ENCODE peak calls at places on chromosomes 11 and 22, in nine cellular contexts. G is DMS153; F is progenitor cell of endocrine pancreas; E is HuH-7; T is iPS-NIHi11; S is activated gamma-delta T cell treated with anti-CD3 and anti-CD28 coated beads, Interleukin-2, amount 50 U/mL, for 16 hours; Y is cardiac septum; Q is lower lobe of right lung; A is GM10248. I is an unnamed sample.

GRCh38 chr11:119205080-119205479 is 1.1 kb upstream of the CBL start:
- DNase-seq in G (no peak), F (no peak), E (no peak), T (no peak), S (no peak), Y (no peak), Q (peak; percentile 73), A (peak; percentile 25), I (peak; percentile 25)

GRCh38 chr22:50546326-50547230 is 879 bp downstream of the KLHDC7B start:
- DNase-seq in G (no peak), F (no peak), E (no peak), T (peak; percentile 35), S (no peak), Y (no peak), Q (peak; percentile 45), A (peak; percentile 8), I (no peak)

GRCh38 chr11:66080055-66080817 is 10.2 kb downstream of the PACS1 start:
- DNase-seq in G (no peak), F (no peak), E (no peak), T (no peak), S (peak; percentile 55), Y (no peak), Q (no peak), A (no peak), I (no peak)

GRCh38 chr22:44384981-44385610 is 72.3 kb upstream of the SHISAL1 start:
- DNase-seq in G (no peak), F (no peak), E (no peak), T (no peak), S (no peak), Y (peak; percentile 47), Q (peak; percentile 36), A (no peak), I (no peak)

GRCh38 chr22:49824185-49824925 is 3.3 kb downstream of the BRD1 start:
- DNase-seq in G (no peak), F (no peak), E (no peak), T (peak; percentile 0), S (no peak), Y (peak; percentile 66), Q (peak; percentile 30), A (no peak), I (no peak)

GRCh38 chr11:123587044-123587443 is 67.4 kb downstream of the SCN3B start:
- DNase-seq in G (no peak), F (no peak), E (no peak), T (no peak), S (no peak), Y (no peak), Q (no peak), A (no peak), I (no peak)

GRCh38 chr11:74687237-74688005 is 43.8 kb downstream of the CHRDL2 start:
- DNase-seq in G (no peak), F (no peak), E (no peak), T (no peak), S (no peak), Y (peak; percentile 9), Q (peak; percentile 6), A (no peak), I (no peak)

GRCh38 chr22:27919943-27920755 is 1.1 kb upstream of the PITPNB start:
- DNase-seq in G (peak; percentile 8), F (no peak), E (peak; percentile 40), T (peak; percentile 45), S (no peak), Y (no peak), Q (no peak), A (no peak), I (peak; percentile 6)

GRCh38 chr11:86596861-86597632 is 75.4 kb downstream of the ME3 start:
- DNase-seq in G (no peak), F (no peak), E (no peak), T (no peak), S (no peak), Y (no peak), Q (no peak), A (no peak), I (no peak)

GRCh38 chr11:109424893-109425292 is 2.9 kb downstream of the C11orf87 start:
- DNase-seq in G (no peak), F (peak; percentile 79), E (peak; percentile 13), T (peak; percentile 69), S (no peak), Y (no peak), Q (peak; percentile 47), A (no peak), I (no peak)

GRCh38 chr11:88345408-88345807 is 7.9 kb upstream of the CTSC start:
- DNase-seq in G (no peak), F (no peak), E (no peak), T (no peak), S (no peak), Y (no peak), Q (no peak), A (no peak), I (no peak)

GRCh38 chr11:95358516-95359322 is 127.7 kb upstream of the SESN3 start:
- DNase-seq in G (no peak), F (no peak), E (no peak), T (no peak), S (no peak), Y (no peak), Q (no peak), A (no peak), I (no peak)

GRCh38 chr11:134754823-134755198 is 342.8 kb upstream of the B3GAT1 start:
- DNase-seq in G (no peak), F (no peak), E (no peak), T (no peak), S (no peak), Y (no peak), Q (no peak), A (peak; percentile 4), I (no peak)

GRCh38 chr11:71988050-71988449 is 10.7 kb upstream of the IL18BP start:
- DNase-seq in G (no peak), F (no peak), E (no peak), T (no peak), S (no peak), Y (no peak), Q (no peak), A (no peak), I (no peak)

GRCh38 chr22:29190915-29191314 is 14.8 kb upstream of the EMID1 start:
- DNase-seq in G (no peak), F (no peak), E (no peak), T (no peak), S (no peak), Y (no peak), Q (no peak), A (no peak), I (no peak)

GRCh38 chr11:17208257-17208999 is 642 bp upstream of the PIK3C2A start:
- DNase-seq in G (peak; percentile 75), F (peak; percentile 56), E (peak; percentile 61), T (peak; percentile 80), S (peak; percentile 24), Y (no peak), Q (no peak), A (peak; percentile 68), I (peak; percentile 75)

GRCh38 chr11:109939176-109939810 is 153.9 kb upstream of the ZC3H12C start:
- DNase-seq in G (peak; percentile 80), F (no peak), E (peak; percentile 36), T (peak; percentile 63), S (no peak), Y (no peak), Q (no peak), A (peak; percentile 24), I (no peak)

GRCh38 chr11:8309311-8309710 is 45.6 kb upstream of the LMO1 start:
- DNase-seq in G (no peak), F (no peak), E (no peak), T (no peak), S (no peak), Y (peak; percentile 39), Q (no peak), A (no peak), I (no peak)

GRCh38 chr22:45239378-45240136 is 1.1 kb downstream of the KIAA0930 start:
- DNase-seq in G (peak; percentile 21), F (no peak), E (no peak), T (no peak), S (no peak), Y (no peak), Q (peak; percentile 50), A (no peak), I (no peak)

GRCh38 chr11:126731526-126731925 is 269.0 kb downstream of the KIRREL3 start:
- DNase-seq in G (no peak), F (no peak), E (no peak), T (no peak), S (no peak), Y (no peak), Q (no peak), A (no peak), I (no peak)

GRCh38 chr11:43944761-43945311 is 2.4 kb downstream of the C11orf96 start:
- DNase-seq in G (no peak), F (peak; percentile 32), E (peak; percentile 84), T (peak; percentile 82), S (peak; percentile 52), Y (peak; percentile 91), Q (peak; percentile 83), A (peak; percentile 80), I (peak; percentile 77)